ENCODE peak calls at places on chromosomes 13 and 19, in four cellular contexts. One of them, this sample, is unnamed.

GRCh38 chr19:15432018-15432494 is 13.3 kb upstream of the AKAP8L start:
- DNase-seq in transverse colon: no peak
- DNase-seq in breast epithelium: no peak
- DNase-seq in tibial nerve: no peak
- DNase-seq in this sample: no peak

GRCh38 chr13:110023729-110024645 is 237.6 kb upstream of the IRS2 start:
- DNase-seq in transverse colon: peak
- DNase-seq in tibial nerve: no peak
- DNase-seq in breast epithelium: no peak
- DNase-seq in this sample: no peak

GRCh38 chr19:38425810-38426466 is at the start of gene RASGRP4:
- DNase-seq in breast epithelium: no peak
- DNase-seq in tibial nerve: no peak
- DNase-seq in transverse colon: peak
- DNase-seq in this sample: no peak

GRCh38 chr19:28374971-28375370 is 838.0 kb downstream of the UQCRFS1 start:
- DNase-seq in breast epithelium: no peak
- DNase-seq in transverse colon: no peak
- DNase-seq in tibial nerve: no peak
- DNase-seq in this sample: no peak

GRCh38 chr19:3783660-3784584 is 2.3 kb downstream of the MATK start:
- DNase-seq in tibial nerve: no peak
- DNase-seq in breast epithelium: no peak
- DNase-seq in transverse colon: no peak
- DNase-seq in this sample: no peak

GRCh38 chr19:34319785-34320184 is 45.2 kb upstream of the GPI start:
- DNase-seq in tibial nerve: peak
- DNase-seq in transverse colon: no peak
- DNase-seq in breast epithelium: no peak
- DNase-seq in this sample: no peak

GRCh38 chr13:74796126-74796643 is 662.0 kb upstream of the KLF12 start:
- DNase-seq in tibial nerve: no peak
- DNase-seq in transverse colon: no peak
- DNase-seq in breast epithelium: no peak
- DNase-seq in this sample: no peak

GRCh38 chr19:4803736-4804695 is 12.5 kb downstream of the FEM1A start:
- DNase-seq in breast epithelium: no peak
- DNase-seq in transverse colon: peak
- DNase-seq in tibial nerve: no peak
- DNase-seq in this sample: peak

GRCh38 chr19:41304706-41305483 is 5.1 kb upstream of the CCDC97 start:
- DNase-seq in transverse colon: no peak
- DNase-seq in breast epithelium: no peak
- DNase-seq in tibial nerve: no peak
- DNase-seq in this sample: no peak

GRCh38 chr19:13127051-13127450 is 9.0 kb downstream of the NACC1 start:
- DNase-seq in tibial nerve: no peak
- DNase-seq in transverse colon: no peak
- DNase-seq in breast epithelium: no peak
- DNase-seq in this sample: no peak

GRCh38 chr13:77479326-77479725 is 56.2 kb upstream of the SCEL start:
- DNase-seq in tibial nerve: no peak
- DNase-seq in breast epithelium: no peak
- DNase-seq in transverse colon: no peak
- DNase-seq in this sample: no peak

GRCh38 chr13:51659276-51660127 is 75.2 kb downstream of the WDFY2 start:
- DNase-seq in transverse colon: no peak
- DNase-seq in breast epithelium: no peak
- DNase-seq in tibial nerve: no peak
- DNase-seq in this sample: no peak

GRCh38 chr13:20772401-20773131 is 1.2 kb downstream of the EEF1AKMT1 start:
- DNase-seq in transverse colon: no peak
- DNase-seq in breast epithelium: no peak
- DNase-seq in tibial nerve: no peak
- DNase-seq in this sample: no peak

GRCh38 chr13:20775961-20776360 is 2.2 kb upstream of the EEF1AKMT1 start:
- DNase-seq in transverse colon: no peak
- DNase-seq in tibial nerve: no peak
- DNase-seq in breast epithelium: no peak
- DNase-seq in this sample: no peak

GRCh38 chr13:20776751-20777150 is 3.0 kb upstream of the EEF1AKMT1 start:
- DNase-seq in tibial nerve: no peak
- DNase-seq in transverse colon: no peak
- DNase-seq in breast epithelium: no peak
- DNase-seq in this sample: no peak

GRCh38 chr13:20774746-20775145 is 985 bp upstream of the EEF1AKMT1 start:
- DNase-seq in transverse colon: no peak
- DNase-seq in tibial nerve: no peak
- DNase-seq in breast epithelium: no peak
- DNase-seq in this sample: no peak

DNA sequence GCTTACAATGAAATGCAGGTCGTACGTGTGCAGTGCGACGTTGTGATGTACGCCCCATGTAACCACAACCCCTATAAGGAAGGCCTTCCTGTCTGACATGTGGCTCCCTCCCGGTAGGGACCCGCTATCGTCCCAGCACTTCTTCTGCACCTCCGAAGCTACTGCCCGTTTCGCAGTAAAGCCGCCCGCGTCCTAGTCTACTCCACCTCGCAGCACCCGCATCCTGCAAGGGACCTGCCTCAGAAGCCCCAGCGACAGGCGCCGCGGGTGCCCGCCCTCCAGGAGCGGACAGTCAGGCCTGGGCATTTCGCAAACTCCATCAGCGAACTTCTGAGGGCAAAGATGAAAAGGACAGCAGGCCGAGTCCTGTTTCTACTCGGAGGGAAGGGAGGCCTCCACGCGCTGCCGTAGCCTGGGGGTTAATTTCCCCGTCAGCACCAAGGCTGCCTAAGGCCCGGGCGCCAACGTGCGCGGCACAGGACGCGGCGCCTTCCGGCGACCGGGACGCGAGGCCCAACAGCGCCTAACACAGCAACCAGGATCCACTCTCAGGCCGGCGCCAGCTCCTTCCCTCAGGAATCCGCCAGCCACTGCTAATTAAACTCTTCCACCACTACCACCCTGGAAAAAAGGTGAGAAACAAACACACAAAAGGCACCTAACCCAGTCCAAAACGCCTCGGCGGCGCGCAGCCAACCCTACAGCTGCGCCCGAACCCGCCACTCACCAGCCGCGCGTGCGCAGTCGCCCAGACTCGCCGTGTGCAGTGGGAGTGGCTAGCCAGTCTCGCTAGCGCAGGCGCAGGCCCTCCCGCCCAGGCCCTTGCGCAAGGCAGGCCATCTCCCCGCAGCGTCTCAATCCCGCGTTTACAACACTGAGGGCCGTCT is at the start of gene EEF1AKMT1:
- DNase-seq in breast epithelium: peak
- DNase-seq in transverse colon: peak
- DNase-seq in tibial nerve: peak
- DNase-seq in this sample: peak
- TF ChIP-seq CTCF in breast epithelium: no peak
- TF ChIP-seq CTCF in transverse colon: peak
- TF ChIP-seq CTCF in tibial nerve: no peak
- TF ChIP-seq CTCF in this sample: no peak

DNA sequence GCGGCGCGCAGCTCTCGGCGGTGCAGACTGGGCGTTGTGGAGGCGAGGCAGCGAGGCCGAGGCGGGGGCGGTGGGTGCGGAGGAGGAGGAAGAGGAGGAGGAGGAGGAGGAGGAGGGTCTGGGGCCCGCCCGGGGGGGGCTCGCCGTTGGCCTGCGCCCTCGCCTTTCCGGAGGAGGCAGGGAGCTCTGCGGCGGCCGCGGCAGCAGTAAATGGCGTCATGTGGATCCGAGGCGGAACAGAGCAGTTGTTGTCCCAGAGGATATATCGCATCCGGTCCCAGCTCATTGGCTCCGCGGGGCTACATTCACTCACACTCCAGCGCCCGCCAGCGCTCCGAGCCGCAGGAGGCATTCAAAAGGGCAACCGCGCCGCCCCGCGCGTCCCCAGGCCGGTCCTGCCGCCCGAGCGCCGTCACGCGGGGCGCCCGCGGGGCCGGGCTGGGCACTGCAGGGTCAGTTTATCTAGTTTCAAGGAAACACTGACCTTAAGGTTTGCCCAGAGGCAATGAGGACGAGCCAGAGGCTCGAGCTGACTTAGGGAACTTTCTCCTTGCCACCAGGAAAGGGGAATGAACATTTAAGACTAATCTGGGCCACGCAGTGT is at the start of gene SPRY2:
- DNase-seq in breast epithelium: peak
- DNase-seq in tibial nerve: peak
- DNase-seq in transverse colon: peak
- DNase-seq in this sample: peak
- TF ChIP-seq CTCF in breast epithelium: peak
- TF ChIP-seq CTCF in tibial nerve: no peak
- TF ChIP-seq CTCF in transverse colon: peak
- TF ChIP-seq CTCF in this sample: no peak

GRCh38 chr19:46931197-46931596 is 70.4 kb downstream of the ARHGAP35 start:
- DNase-seq in breast epithelium: no peak
- DNase-seq in tibial nerve: no peak
- DNase-seq in transverse colon: no peak
- DNase-seq in this sample: no peak

GRCh38 chr19:46927106-46927505 is 66.3 kb downstream of the ARHGAP35 start:
- DNase-seq in transverse colon: no peak
- DNase-seq in breast epithelium: no peak
- DNase-seq in tibial nerve: no peak
- DNase-seq in this sample: no peak

GRCh38 chr19:46926201-46927071 is 65.6 kb downstream of the ARHGAP35 start:
- DNase-seq in tibial nerve: no peak
- DNase-seq in breast epithelium: no peak
- DNase-seq in transverse colon: no peak
- DNase-seq in this sample: no peak

GRCh38 chr19:46927893-46928292 is 67.1 kb downstream of the ARHGAP35 start:
- DNase-seq in tibial nerve: no peak
- DNase-seq in breast epithelium: no peak
- DNase-seq in transverse colon: no peak
- DNase-seq in this sample: no peak

DNA sequence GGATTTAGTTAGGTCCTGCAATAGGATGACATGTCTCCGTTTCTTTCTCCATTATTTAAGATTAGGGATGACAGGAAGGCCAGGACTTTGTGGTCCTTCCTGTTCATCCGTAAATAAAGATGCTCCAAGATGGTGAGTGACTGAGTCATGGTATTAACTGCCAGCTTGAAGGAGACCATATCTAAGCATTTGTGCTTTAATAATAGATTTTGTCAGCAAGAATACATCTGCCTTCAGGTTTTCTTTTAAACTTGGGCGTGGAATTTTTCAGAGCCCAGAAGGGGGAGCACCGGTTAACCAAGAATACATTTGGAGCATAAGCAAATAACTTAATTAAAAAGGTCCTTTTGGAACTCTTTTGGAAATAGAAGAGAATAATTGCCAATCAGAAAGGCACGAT is 68.2 kb downstream of the ARHGAP35 start:
- DNase-seq in tibial nerve: no peak
- DNase-seq in transverse colon: no peak
- DNase-seq in breast epithelium: no peak
- DNase-seq in this sample: no peak
- TF ChIP-seq CTCF in tibial nerve: no peak
- TF ChIP-seq CTCF in transverse colon: no peak
- TF ChIP-seq CTCF in breast epithelium: no peak
- TF ChIP-seq CTCF in this sample: no peak

DNA sequence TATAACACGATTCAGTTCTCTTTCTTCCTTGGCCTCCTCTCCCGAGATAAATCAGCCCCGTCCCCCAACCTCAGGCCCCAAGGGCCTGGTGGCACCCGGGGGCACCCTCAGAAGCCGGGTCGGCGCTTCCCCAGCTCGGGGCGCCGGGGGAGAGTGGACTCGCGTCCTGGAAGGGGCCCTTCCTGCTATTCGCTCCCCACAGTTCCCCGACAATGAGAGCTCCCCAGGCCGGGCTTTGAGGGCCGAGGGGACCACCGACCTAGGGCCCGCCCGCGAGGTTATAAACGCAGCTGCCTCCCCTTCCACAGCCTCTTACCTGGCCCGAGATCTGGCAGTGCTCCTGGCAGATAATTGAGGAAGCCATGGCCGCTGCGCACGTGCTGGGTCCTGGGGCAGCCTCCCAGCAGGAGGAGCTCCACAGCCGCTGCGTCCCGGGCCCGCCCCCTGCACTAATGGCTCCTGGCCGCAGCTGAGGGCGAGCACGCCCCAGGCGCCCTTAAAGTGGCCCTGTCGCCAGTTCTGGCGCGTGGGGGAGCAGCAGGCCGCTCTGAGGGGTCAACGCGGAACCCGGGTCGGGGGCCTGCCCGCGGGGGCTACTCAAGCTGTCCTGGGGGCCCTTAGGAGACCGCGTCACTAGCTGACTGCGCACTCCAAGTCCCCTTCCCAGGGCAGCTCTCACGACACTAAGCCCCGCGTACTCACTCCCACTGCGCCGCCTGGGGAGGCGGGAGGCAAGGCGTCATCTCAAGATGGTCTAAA is at the start of gene SOHLH2:
- DNase-seq in transverse colon: no peak
- DNase-seq in tibial nerve: no peak
- DNase-seq in breast epithelium: no peak
- DNase-seq in this sample: no peak
- TF ChIP-seq CTCF in transverse colon: no peak
- TF ChIP-seq CTCF in tibial nerve: no peak
- TF ChIP-seq CTCF in breast epithelium: no peak
- TF ChIP-seq CTCF in this sample: no peak

DNA sequence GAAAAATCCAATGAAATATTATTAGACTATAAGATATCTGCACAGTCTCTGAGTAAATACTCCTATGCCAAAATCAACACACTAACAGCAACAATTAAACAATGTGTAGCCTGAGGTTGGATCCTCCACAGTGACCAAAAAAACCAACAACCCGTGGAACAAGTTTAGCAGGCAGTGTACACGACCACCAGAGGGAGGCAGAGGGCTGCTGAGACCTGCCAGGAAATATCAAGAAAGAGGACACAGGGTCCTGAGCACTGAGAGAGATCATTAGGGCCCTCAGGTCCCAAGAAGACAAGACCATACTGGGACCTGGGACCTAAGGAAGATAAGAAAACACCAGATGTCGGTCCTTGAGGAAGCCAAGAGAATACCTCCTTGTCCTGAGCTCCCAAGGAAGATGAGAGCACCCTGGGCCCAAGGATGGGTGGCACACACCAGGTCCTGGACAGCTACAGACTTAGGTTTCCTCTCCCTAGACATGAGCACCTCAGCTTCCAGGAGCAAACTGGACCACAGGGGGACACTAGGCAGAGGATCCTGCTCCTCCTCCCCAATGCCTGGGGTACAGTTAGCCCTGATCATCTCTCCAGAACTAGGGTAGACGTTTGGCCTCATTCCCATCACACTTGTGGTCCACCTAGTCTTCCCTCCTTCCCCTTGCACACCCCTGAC is 822 bp upstream of the ZNF274 start:
- DNase-seq in breast epithelium: peak
- DNase-seq in transverse colon: peak
- DNase-seq in tibial nerve: peak
- DNase-seq in this sample: peak
- TF ChIP-seq CTCF in breast epithelium: peak
- TF ChIP-seq CTCF in transverse colon: peak
- TF ChIP-seq CTCF in tibial nerve: no peak
- TF ChIP-seq CTCF in this sample: no peak